ENCODE peak calls at places on chromosomes 7 and 10, in ten cellular contexts. N is CD8-positive, alpha-beta T cell; O is PC-3; F is left lung; P is hepatocyte; K is lower lobe of right lung; Q is right cardiac atrium; G is pancreas; R is A549; T is ascending aorta. D is an unnamed sample. For H3K9me3, the result is how much of the 10 kb centered on the place peaks cover.

GRCh38 chr7:151115121-151115835 is 29.0 kb downstream of the AGAP3 start:
- DNase-seq in N (peak), O (peak), F (peak), P (peak), K (peak), Q (peak), G (peak), R (no peak), T (no peak), D (no peak)

GRCh38 chr10:49160110-49160509 is 26.3 kb upstream of the FAM170B start:
- DNase-seq in N (no peak), O (no peak), F (no peak), P (no peak), K (no peak), Q (no peak), G (no peak), R (no peak), T (no peak), D (no peak)

GRCh38 chr7:78020131-78020873 is 221.7 kb downstream of the PHTF2 start:
- DNase-seq in N (peak), O (peak), F (no peak), P (peak), K (no peak), Q (no peak), G (no peak), R (peak), T (no peak), D (peak)

GRCh38 chr10:16186564-16186963 is 250.2 kb upstream of the PTER start:
- DNase-seq in N (no peak), O (no peak), F (no peak), P (no peak), K (no peak), Q (no peak), G (no peak), R (no peak), T (no peak), D (no peak)

GRCh38 chr7:1749864-1750466 is 79.9 kb downstream of the ELFN1 start:
- DNase-seq in N (no peak), O (no peak), F (peak), P (no peak), K (peak), Q (peak), G (peak), R (no peak), T (no peak), D (no peak)

GRCh38 chr7:26859720-26860119 is 4.7 kb downstream of the SKAP2 start:
- DNase-seq in N (no peak), O (no peak), F (no peak), P (no peak), K (no peak), Q (no peak), G (no peak), R (no peak), T (no peak), D (no peak)

GRCh38 chr10:110919971-110920881 is 822 bp downstream of the SHOC2 start:
- DNase-seq in N (peak), O (peak), F (peak), P (peak), K (peak), Q (peak), G (peak), R (peak), T (no peak), D (peak)

GRCh38 chr10:100979821-100980272 is 7.5 kb downstream of the MRPL43 start:
- DNase-seq in N (no peak), O (no peak), F (no peak), P (no peak), K (no peak), Q (no peak), G (peak), R (no peak), T (no peak), D (no peak)

GRCh38 chr10:51445587-51445986 is 253.8 kb downstream of the CSTF2T start:
- DNase-seq in N (no peak), O (no peak), F (no peak), P (no peak), K (no peak), Q (no peak), G (no peak), R (no peak), T (no peak), D (no peak)

GRCh38 chr10:113045155-113046055 is 95.4 kb downstream of the TCF7L2 start:
- DNase-seq in N (no peak), O (peak), F (no peak), P (no peak), K (peak), Q (no peak), G (no peak), R (peak), T (no peak), D (no peak)

GRCh38 chr10:110008518-110009339 is 945 bp downstream of the ADD3 start:
- DNase-seq in N (peak), O (peak), F (no peak), P (peak), K (peak), Q (peak), G (peak), R (peak), T (peak), D (peak)

GRCh38 chr7:151083071-151083823 is at the start of gene TMUB1:
- DNase-seq in N (peak), O (peak), F (peak), P (peak), K (peak), Q (peak), G (peak), R (peak), T (peak), D (peak)

GRCh38 chr7:39313958-39314357 is 252.2 kb upstream of the YAE1 start:
- DNase-seq in N (no peak), O (no peak), F (no peak), P (no peak), K (no peak), Q (no peak), G (no peak), R (no peak), T (no peak), D (no peak)

GRCh38 chr7:39042706-39043105 is 65.0 kb downstream of the POU6F2 start:
- DNase-seq in N (no peak), O (no peak), F (no peak), P (no peak), K (no peak), Q (no peak), G (no peak), R (no peak), T (no peak), D (no peak)

GRCh38 chr7:89002942-89003618 is 207.5 kb upstream of the TEX47 start:
- DNase-seq in N (no peak), O (no peak), F (no peak), P (no peak), K (no peak), Q (no peak), G (no peak), R (no peak), T (no peak), D (no peak)

GRCh38 chr10:127441350-127442219 is 107.5 kb upstream of the NPS start:
- DNase-seq in N (no peak), O (no peak), F (no peak), P (no peak), K (no peak), Q (no peak), G (no peak), R (no peak), T (no peak), D (no peak)

GRCh38 chr10:75565286-75566251 is 134.1 kb downstream of the LRMDA start:
- DNase-seq in N (no peak), O (no peak), F (no peak), P (peak), K (no peak), Q (no peak), G (no peak), R (no peak), T (no peak), D (no peak)

GRCh38 chr7:25429731-25430130 is 201.4 kb upstream of the NPVF start:
- DNase-seq in N (no peak), O (no peak), F (no peak), P (peak), K (no peak), Q (no peak), G (no peak), R (no peak), T (no peak), D (no peak)

GRCh38 chr10:58239561-58240169 is 28.0 kb downstream of the IPMK start:
- DNase-seq in N (no peak), O (peak), F (no peak), P (no peak), K (no peak), Q (no peak), G (no peak), R (no peak), T (no peak), D (no peak)

DNA sequence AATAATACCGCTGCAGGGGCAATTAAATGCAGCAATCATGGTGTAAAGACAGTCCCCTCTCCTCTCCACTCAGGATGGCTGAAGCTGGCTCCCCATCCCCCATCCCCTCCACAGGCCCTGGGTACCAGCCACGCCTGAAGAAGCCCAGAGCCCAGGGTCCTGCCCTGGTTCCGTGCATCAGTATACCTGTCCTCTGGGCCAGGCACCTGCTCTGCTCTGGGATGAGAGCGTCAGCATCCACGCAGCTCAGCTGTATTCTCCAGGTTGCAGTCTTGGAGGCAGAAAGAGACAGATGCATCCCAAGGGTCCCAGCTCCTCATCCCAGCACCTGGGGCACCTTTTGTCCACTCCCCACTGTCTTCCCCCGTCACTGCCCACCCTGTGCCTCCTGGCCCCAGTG is 233.8 kb downstream of the TCERG1L start:
- DNase-seq in N (no peak), O (no peak), F (no peak), P (no peak), K (no peak), Q (no peak), G (no peak), R (no peak), T (no peak), D (no peak)
- H3K9me3 ChIP-seq in N (under half), O (under half), F (under half), P (under half), K (under half), Q (under half), G (under half), R (under half), T (under half), D (under half)

DNA sequence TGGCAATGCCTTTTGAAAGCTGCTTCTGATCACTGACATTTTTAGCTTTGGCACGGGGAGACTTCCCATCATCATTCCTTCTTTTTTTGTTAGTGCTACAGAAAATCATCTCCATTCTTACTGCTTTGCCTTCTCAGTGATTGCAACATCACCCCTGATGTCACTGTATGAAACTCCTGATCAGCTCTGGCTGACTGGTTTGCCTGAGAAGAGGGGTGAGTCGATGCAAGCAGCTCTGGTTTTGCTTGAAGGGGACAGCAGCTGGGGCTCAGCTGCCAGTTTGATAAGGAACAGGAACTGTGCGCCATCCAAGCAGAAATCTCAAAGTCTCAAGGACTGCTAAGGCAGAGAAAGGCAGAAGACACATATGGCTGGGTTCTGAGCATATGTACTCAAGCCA is 808.5 kb upstream of the CELF2 start:
- DNase-seq in N (no peak), O (no peak), F (no peak), P (peak), K (no peak), Q (peak), G (no peak), R (no peak), T (no peak), D (no peak)
- H3K27ac ChIP-seq in N (no peak), O (no peak), F (no peak), P (peak), K (no peak), Q (no peak), G (no peak), R (no peak), T (no peak), D (no peak)

GRCh38 chr10:128943111-128943510 is 523.9 kb upstream of the MGMT start:
- DNase-seq in N (no peak), O (no peak), F (no peak), P (no peak), K (no peak), Q (no peak), G (no peak), R (no peak), T (no peak), D (no peak)

GRCh38 chr10:128950159-128950956 is 516.7 kb upstream of the MGMT start:
- DNase-seq in N (no peak), O (no peak), F (no peak), P (no peak), K (no peak), Q (no peak), G (no peak), R (no peak), T (no peak), D (no peak)

DNA sequence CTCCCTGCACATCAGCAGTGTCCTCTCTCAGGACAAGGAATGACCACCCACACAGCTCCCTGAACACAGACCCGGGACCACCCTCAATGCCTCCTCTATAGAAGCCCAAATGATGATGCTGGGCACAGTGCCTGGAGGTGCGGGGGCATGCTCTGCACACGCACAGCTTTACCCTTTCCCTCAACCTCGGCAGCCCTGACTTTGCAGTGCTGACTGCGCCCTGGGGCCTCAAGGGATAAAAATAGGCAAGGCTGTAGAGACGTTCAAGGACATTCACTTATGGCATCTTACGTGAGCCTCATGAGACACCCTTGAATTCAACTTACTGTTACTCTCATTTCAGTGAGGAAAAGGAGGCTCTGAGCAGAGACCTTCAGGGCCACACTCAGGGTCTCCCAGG is 521.6 kb upstream of the MGMT start:
- DNase-seq in N (no peak), O (no peak), F (no peak), P (no peak), K (no peak), Q (no peak), G (no peak), R (no peak), T (no peak), D (no peak)
- H3K9me3 ChIP-seq in N (under half), O (under half), F (under half), P (under half), K (under half), Q (under half), G (under half), R (under half), T (under half), D (under half)

GRCh38 chr10:15099886-15100285 is 2.7 kb downstream of the RPP38 start:
- DNase-seq in N (no peak), O (no peak), F (no peak), P (no peak), K (no peak), Q (no peak), G (no peak), R (no peak), T (no peak), D (no peak)
- H3K27ac ChIP-seq in N (no peak), O (no peak), F (no peak), P (peak), K (no peak), Q (no peak), G (no peak), R (no peak), T (no peak), D (peak)

GRCh38 chr10:82148764-82149163 is 273.8 kb downstream of the NRG3 start:
- DNase-seq in N (no peak), O (no peak), F (no peak), P (no peak), K (no peak), Q (no peak), G (no peak), R (no peak), T (no peak), D (no peak)

DNA sequence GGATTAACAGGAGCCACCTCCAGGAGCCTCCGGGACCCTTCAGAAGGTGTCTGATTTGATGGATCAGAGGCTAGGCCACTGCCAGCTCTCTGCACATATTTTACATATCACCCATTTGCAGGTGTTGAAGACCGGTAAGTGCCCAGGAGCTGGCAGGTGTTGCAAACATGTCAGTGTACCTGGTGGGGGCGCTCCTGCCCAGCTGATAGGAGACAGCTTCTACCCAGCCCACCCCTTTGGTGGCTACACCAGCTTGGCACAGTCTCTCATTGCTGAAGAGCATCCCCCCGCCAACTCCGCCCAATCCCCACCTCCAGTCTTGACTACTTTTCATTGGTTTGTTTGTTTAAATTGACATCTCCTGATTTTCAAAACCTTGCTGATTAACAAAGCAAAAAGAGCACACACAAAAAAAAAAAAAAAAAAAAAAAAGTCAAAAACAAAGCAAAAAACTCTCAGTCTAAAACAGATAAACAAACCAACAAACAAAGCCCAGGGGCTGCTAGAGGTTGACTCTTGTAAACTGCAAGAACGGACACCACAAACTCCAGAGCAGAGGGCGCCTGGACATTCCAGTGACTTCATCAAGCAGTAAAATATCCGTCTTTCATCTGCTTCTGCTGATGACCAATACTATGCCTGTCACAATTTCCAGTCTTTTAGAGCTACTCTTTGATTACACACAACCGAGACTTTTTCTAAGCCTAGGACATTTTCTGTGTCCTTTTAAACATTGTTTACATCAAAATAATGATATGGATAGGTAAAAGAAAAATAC is 275.3 kb downstream of the NRG3 start:
- DNase-seq in N (no peak), O (no peak), F (peak), P (peak), K (peak), Q (peak), G (peak), R (peak), T (no peak), D (no peak)
- H3K9me3 ChIP-seq in N (under half), O (under half), F (under half), P (under half), K (under half), Q (under half), G (under half), R (under half), T (under half), D (under half)

GRCh38 chr7:104642551-104642950 is 314.1 kb downstream of the LHFPL3 start:
- DNase-seq in N (no peak), O (no peak), F (no peak), P (no peak), K (no peak), Q (no peak), G (no peak), R (no peak), T (no peak), D (no peak)
- H3K27ac ChIP-seq in N (no peak), O (no peak), F (no peak), P (no peak), K (no peak), Q (no peak), G (no peak), R (no peak), T (no peak), D (no peak)

DNA sequence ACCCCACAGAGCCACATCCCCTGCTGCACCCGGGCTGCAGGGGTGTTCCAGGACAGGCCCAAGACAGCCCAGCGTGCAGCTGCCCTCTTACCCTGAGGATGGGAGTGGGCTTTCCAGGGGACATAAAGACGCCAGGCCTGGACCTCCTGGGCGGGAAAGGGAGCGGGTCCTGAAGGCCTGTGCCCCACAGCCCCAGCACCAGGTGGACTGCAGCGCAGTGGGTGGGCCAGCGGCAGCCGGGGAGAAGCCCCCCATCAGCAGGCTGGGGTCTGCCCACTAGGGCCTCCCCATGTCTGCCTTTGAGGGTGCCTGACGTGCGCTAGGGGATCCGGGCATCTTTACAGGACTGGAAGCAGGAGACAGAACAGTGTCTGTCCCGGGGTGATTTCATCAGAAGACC is 22.6 kb upstream of the ZNF735 start:
- DNase-seq in N (no peak), O (no peak), F (no peak), P (no peak), K (no peak), Q (no peak), G (no peak), R (no peak), T (no peak), D (no peak)
- H3K9me3 ChIP-seq in N (under half), O (under half), F (under half), P (under half), K (under half), Q (under half), G (under half), R (under half), T (under half), D (under half)